ENCODE peak calls at places on chromosomes 11 and 22, in five cellular contexts. H is PC-3, S is heart left ventricle, U is endodermal cell, X is BE2C. Z is an unnamed sample.

GRCh38 chr22:39028281-39028680 is 7.4 kb downstream of the APOBEC3D start:
- DNase-seq in H (no peak), S (no peak), U (no peak), X (no peak), Z (no peak)

GRCh38 chr11:58576792-58577440 is 1.3 kb upstream of the LPXN start:
- DNase-seq in H (peak; percentile 44), S (no peak), U (no peak), X (no peak), Z (no peak)

GRCh38 chr11:8092587-8093424 is 11.8 kb downstream of the TUB start:
- DNase-seq in H (peak; percentile 76), S (peak; percentile 79), U (peak; percentile 90), X (peak; percentile 72), Z (no peak)

GRCh38 chr11:2716376-2717095 is 16.7 kb upstream of the KCNQ1OT1 start:
- DNase-seq in H (no peak), S (no peak), U (no peak), X (no peak), Z (no peak)

GRCh38 chr11:36362902-36363301 is 66.8 kb downstream of the PRR5L start:
- DNase-seq in H (no peak), S (no peak), U (no peak), X (no peak), Z (no peak)

GRCh38 chr11:76589945-76590630 is 80.5 kb downstream of the LRRC32 start:
- DNase-seq in H (no peak), S (no peak), U (peak; percentile 45), X (no peak), Z (no peak)

GRCh38 chr22:19848298-19849224 is 6.1 kb downstream of the GNB1L start:
- DNase-seq in H (peak; percentile 83), S (no peak), U (peak; percentile 47), X (no peak), Z (no peak)

GRCh38 chr22:39253427-39254070 is 8.8 kb upstream of the PDGFB start:
- DNase-seq in H (peak; percentile 82), S (peak; percentile 82), U (peak; percentile 84), X (peak; percentile 47), Z (no peak)

GRCh38 chr11:71206186-71206585 is 46.2 kb downstream of the SHANK2 start:
- DNase-seq in H (no peak), S (no peak), U (no peak), X (no peak), Z (no peak)

GRCh38 chr11:134331565-134332188 is at the start of gene GLB1L2:
- DNase-seq in H (peak; percentile 17), S (peak; percentile 64), U (peak; percentile 97), X (peak; percentile 91), Z (no peak)

GRCh38 chr11:12478743-12479142 is 101.4 kb downstream of the PARVA start:
- DNase-seq in H (no peak), S (peak; percentile 56), U (no peak), X (no peak), Z (no peak)

GRCh38 chr11:34263462-34264186 is 94.2 kb downstream of the ABTB2 start:
- DNase-seq in H (peak; percentile 95), S (peak; percentile 68), U (peak; percentile 75), X (peak; percentile 13), Z (no peak)

GRCh38 chr11:120694706-120695105 is 183.2 kb downstream of the GRIK4 start:
- DNase-seq in H (no peak), S (no peak), U (no peak), X (no peak), Z (no peak)

GRCh38 chr11:3989891-3990290 is 104.7 kb upstream of the RRM1 start:
- DNase-seq in H (no peak), S (no peak), U (no peak), X (no peak), Z (no peak)

GRCh38 chr22:42347281-42347824 is 76.9 kb upstream of the TCF20 start:
- DNase-seq in H (no peak), S (no peak), U (no peak), X (peak; percentile 65), Z (no peak)

GRCh38 chr11:12079726-12080556 is 30.4 kb upstream of the MICAL2 start:
- DNase-seq in H (peak; percentile 96), S (peak; percentile 61), U (no peak), X (no peak), Z (no peak)

GRCh38 chr11:4087551-4087950 is 7.0 kb upstream of the RRM1 start:
- DNase-seq in H (peak; percentile 10), S (no peak), U (no peak), X (no peak), Z (no peak)

DNA sequence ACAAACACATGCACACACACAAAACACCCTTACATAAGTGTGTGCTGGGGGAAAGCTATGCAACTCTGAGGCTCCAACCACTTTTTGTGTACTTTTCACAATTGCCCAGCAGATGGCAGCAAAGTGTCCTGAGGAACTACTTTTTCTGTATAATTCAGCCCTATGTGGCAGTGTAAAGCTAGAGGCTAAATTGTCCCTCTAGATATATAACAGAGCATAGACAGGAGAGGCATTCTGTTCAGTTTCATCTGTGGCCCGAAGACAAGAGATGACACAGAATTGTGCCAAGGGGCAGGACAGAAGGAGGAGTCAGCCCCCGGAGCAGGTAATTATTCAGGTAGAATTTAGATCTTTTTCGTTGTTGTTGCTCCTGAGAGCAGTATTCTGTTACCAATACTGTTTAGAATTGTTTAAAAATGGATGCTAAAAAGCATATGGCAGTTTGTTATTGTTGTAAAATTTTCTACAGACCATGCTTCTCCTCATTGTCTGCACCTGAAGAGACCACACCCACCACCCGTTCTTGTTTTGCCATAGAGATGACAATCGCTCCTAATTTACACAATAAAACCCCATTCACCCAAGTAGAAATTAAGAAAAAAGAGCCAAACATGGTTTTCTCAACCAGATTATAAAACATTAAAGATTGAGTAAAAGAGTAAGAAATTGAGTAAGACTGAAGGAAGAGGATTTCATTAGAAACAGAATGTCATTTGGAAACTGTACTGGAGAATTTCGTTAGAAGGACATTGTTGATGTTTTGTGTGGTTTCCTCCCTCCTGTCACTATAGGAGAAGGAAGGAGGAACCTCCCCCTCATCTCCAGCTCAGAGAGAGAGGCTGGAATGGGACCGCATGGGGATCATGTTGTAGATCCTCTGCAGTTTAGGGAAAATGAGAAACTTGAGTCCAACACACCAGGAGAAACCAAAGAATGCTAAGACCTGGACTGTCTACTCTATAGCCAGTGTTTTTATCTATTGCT is 14.5 kb upstream of the MS4A7 start:
- DNase-seq in H (peak; percentile 92), S (peak; percentile 28), U (peak; percentile 89), X (peak; percentile 15), Z (peak; percentile 85)
- TF ChIP-seq CTCF in H (peak; percentile 92), S (peak; percentile 69), U (peak; percentile 83), X (peak; percentile 57), Z (peak; percentile 85)

DNA sequence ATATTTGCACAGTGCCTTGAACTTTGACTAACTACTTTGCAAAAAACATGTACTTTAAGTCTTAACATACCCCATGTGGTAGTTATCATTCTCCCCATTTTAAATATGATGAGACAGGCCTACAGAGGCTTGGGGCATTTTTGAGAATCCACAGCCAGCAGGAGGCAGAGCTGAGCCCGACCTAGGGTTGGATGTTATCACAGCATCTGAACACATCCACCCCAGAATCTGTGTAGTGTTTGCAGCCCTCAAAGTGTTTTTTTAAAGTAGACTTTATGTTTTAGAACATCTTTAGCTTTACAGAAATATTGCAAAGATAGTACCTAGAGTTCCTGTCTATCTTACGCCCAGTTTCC is 17.6 kb downstream of the OTOG start:
- DNase-seq in H (peak; percentile 10), S (no peak), U (peak; percentile 75), X (no peak), Z (no peak)
- TF ChIP-seq CTCF in H (peak; percentile 50), S (no peak), U (peak; percentile 82), X (peak; percentile 43), Z (peak; percentile 12)

DNA sequence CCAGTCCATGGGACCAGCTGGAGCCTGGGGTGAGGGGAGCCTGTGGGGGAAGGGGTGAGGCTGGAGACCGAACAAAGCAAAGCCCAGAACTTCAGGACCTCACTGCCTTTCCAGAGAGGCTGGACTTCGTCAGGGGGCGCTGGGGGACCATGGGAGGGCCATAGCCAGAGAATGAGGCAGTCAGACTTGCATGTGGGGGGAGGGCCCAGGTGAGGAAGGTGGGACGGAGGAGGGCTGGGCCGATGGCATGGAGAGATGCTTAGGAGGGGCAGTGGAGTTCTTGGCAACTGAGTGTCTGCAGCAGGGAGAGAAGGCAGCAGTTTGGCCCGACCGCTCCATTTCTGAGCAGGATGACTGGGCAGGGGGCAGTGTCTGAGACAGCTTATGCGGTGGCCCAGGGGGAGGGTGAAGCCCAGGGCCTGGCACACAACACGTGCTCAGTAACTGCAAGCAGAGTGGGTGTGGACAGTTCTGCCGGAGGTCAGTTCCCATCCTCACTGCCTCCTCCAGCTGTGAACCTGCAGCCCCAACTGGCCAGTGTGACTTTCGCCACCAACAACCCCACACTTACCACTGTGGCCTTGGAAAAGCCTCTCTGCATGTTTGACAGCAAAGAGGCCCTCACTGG is 796 bp downstream of the UPK3A start:
- DNase-seq in H (no peak), S (no peak), U (peak; percentile 84), X (no peak), Z (no peak)
- TF ChIP-seq CTCF in H (no peak), S (no peak), U (peak; percentile 39), X (no peak), Z (peak; percentile 11)

GRCh38 chr11:69005631-69006368 is 7.2 kb downstream of the MRGPRF start:
- DNase-seq in H (no peak), S (no peak), U (peak; percentile 38), X (no peak), Z (no peak)
- TF ChIP-seq CTCF in H (no peak), S (no peak), U (no peak), X (no peak), Z (no peak)

GRCh38 chr11:894575-895201 is 15.9 kb downstream of the CHID1 start:
- DNase-seq in H (no peak), S (no peak), U (no peak), X (no peak), Z (no peak)
- TF ChIP-seq CTCF in H (no peak), S (no peak), U (peak; percentile 60), X (no peak), Z (no peak)

GRCh38 chr11:20601221-20601914 is 2.0 kb downstream of the SLC6A5 start:
- DNase-seq in H (no peak), S (no peak), U (peak; percentile 79), X (no peak), Z (no peak)
- TF ChIP-seq CTCF in H (no peak), S (no peak), U (peak; percentile 48), X (no peak), Z (no peak)

GRCh38 chr11:20337526-20338154 is 25.9 kb upstream of the HTATIP2 start:
- DNase-seq in H (peak; percentile 47), S (no peak), U (peak; percentile 77), X (peak; percentile 39), Z (no peak)
- TF ChIP-seq CTCF in H (peak; percentile 68), S (peak; percentile 34), U (peak; percentile 83), X (peak; percentile 65), Z (peak; percentile 62)

GRCh38 chr11:46617451-46618314 is at the start of gene ATG13:
- DNase-seq in H (peak; percentile 57), S (peak; percentile 77), U (peak; percentile 89), X (peak; percentile 62), Z (peak; percentile 94)
- TF ChIP-seq CTCF in H (peak; percentile 70), S (peak; percentile 73), U (peak; percentile 78), X (peak; percentile 61), Z (peak; percentile 85)

GRCh38 chr11:63212742-63213141 is 30.7 kb downstream of the SLC22A25 start:
- DNase-seq in H (peak; percentile 70), S (no peak), U (peak; percentile 54), X (peak; percentile 6), Z (no peak)
- TF ChIP-seq CTCF in H (peak; percentile 75), S (peak; percentile 50), U (peak; percentile 71), X (peak; percentile 44), Z (peak; percentile 51)

Z was measured in osteocyte.